ENCODE peak calls at places on chromosomes 11 and 22, in six cellular contexts. E, X, R, L, H and O are unnamed samples.

GRCh38 chr22:44396021-44396726 is 83.4 kb upstream of the SHISAL1 start:
- DNase-seq in R (no peak), H (no peak), E (no peak), X (no peak), L (peak), O (no peak)

GRCh38 chr11:3971756-3972404 is 116.4 kb downstream of the STIM1 start:
- DNase-seq in L (no peak), R (peak), H (peak), X (no peak), E (no peak), O (no peak)

GRCh38 chr11:74121804-74122203 is 49.0 kb downstream of the C2CD3 start:
- DNase-seq in L (no peak), H (no peak), X (no peak), E (no peak), R (no peak), O (no peak)

GRCh38 chr11:73340164-73340563 is 32.1 kb downstream of the ARHGEF17 start:
- DNase-seq in R (no peak), L (no peak), X (no peak), H (no peak), E (no peak), O (no peak)

GRCh38 chr11:76793391-76793811 is 10.2 kb downstream of the TSKU start:
- DNase-seq in H (no peak), R (no peak), L (no peak), X (peak), E (no peak), O (no peak)

GRCh38 chr22:27715078-27715477 is 86.5 kb downstream of the MN1 start:
- DNase-seq in X (no peak), H (no peak), L (no peak), R (no peak), E (peak), O (peak)

GRCh38 chr11:72771507-72771906 is 19.3 kb upstream of the ARAP1 start:
- DNase-seq in R (peak), H (no peak), E (no peak), L (no peak), X (peak), O (no peak)

GRCh38 chr11:92269021-92269420 is 44.4 kb downstream of the FAT3 start:
- DNase-seq in L (no peak), X (peak), E (no peak), R (peak), H (peak), O (no peak)

GRCh38 chr11:129911298-129911697 is 15.9 kb upstream of the NFRKB start:
- DNase-seq in E (no peak), H (peak), X (no peak), L (no peak), R (peak), O (no peak)

GRCh38 chr11:75468534-75469340 is 35.7 kb upstream of the KLHL35 start:
- DNase-seq in E (no peak), R (peak), X (no peak), H (no peak), L (no peak), O (no peak)

GRCh38 chr11:473415-473814 is 23.3 kb downstream of the PTDSS2 start:
- DNase-seq in E (no peak), L (no peak), R (no peak), X (no peak), H (no peak), O (no peak)

GRCh38 chr11:1860108-1860507 is 7.2 kb downstream of the LSP1 start:
- DNase-seq in L (no peak), H (no peak), R (no peak), X (no peak), E (no peak), O (no peak)

GRCh38 chr11:94315664-94316063 is 11.3 kb downstream of the IZUMO1R start:
- DNase-seq in R (peak), H (peak), X (peak), L (no peak), E (no peak), O (no peak)

GRCh38 chr11:73227571-73228211 is 9.6 kb downstream of the P2RY2 start:
- DNase-seq in L (peak), H (peak), R (no peak), X (peak), E (no peak), O (no peak)

GRCh38 chr11:100808904-100809491 is 121.9 kb downstream of the ARHGAP42 start:
- DNase-seq in L (no peak), H (peak), X (peak), R (peak), E (no peak), O (no peak)

GRCh38 chr11:116420770-116421528 is 351.8 kb downstream of the BUD13 start:
- DNase-seq in L (no peak), R (no peak), X (peak), H (peak), E (no peak), O (no peak)

GRCh38 chr22:37897805-37898204 is 8.3 kb upstream of the MICALL1 start:
- DNase-seq in E (no peak), X (no peak), H (no peak), R (no peak), L (no peak), O (no peak)

GRCh38 chr11:78325274-78325781 is 92.3 kb downstream of the GAB2 start:
- DNase-seq in X (no peak), R (no peak), H (no peak), L (no peak), E (no peak), O (no peak)

DNA sequence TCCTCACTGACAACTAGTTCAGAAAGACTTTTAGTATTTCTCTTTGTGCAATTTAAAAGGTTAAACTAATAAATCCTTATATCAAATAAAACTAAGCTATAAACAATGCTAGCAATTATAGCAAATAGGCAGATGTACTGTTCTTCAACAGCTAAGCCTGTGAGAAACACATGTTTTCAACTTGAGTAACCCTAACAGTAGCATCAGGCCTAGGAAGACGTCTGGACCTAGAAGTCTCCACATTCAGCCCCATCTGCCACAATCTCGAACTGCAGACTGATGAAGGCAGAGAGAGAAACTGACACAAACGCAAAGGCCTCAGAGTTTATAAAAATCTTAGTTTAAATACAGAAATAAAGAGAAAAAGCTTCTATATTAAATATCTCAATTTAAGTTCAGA is 2.5 kb downstream of the ST13 start:
- DNase-seq in L (no peak), E (no peak), H (no peak), R (no peak), X (no peak), O (no peak)
- H3K27ac ChIP-seq in L (no peak), E (peak), H (no peak), R (no peak), X (peak), O (no peak)

GRCh38 chr11:114237321-114238280 is 58.6 kb upstream of the NNMT start:
- DNase-seq in H (peak), X (no peak), E (no peak), R (peak), L (no peak), O (no peak)

GRCh38 chr11:114233755-114234154 is 62.4 kb upstream of the NNMT start:
- DNase-seq in H (no peak), X (peak), E (no peak), L (no peak), R (peak), O (no peak)

GRCh38 chr11:114239632-114240224 is 56.5 kb upstream of the NNMT start:
- DNase-seq in X (no peak), H (no peak), L (no peak), E (no peak), R (no peak), O (no peak)

GRCh38 chr11:114232400-114233070 is 63.7 kb upstream of the NNMT start:
- DNase-seq in X (no peak), L (no peak), E (no peak), R (no peak), H (no peak), O (no peak)

GRCh38 chr11:114236829-114237228 is 59.4 kb upstream of the NNMT start:
- DNase-seq in R (no peak), E (no peak), L (no peak), X (no peak), H (no peak), O (no peak)
- H3K27ac ChIP-seq in R (no peak), E (peak), L (no peak), X (no peak), H (no peak), O (no peak)

DNA sequence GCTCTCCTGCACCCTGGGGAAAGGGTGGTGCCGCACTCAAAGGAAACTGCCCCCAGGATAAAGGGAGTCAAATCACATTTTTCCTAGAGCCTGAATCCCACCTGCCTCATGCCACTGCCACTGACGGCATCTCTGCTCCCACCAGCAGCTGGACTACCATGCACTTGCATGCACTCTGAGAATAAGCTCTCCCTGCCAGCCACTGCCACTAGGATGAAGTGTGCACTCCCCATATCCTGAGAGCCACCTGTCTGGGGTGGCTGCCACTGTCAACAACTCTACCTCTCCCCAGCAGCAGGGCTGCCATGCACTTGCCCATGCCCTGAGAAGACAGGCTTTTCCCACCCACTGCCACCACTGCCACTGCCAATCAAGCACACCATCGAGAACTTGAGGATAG is 31.6 kb downstream of the MRGPRX4 start:
- DNase-seq in R (no peak), X (no peak), H (no peak), L (no peak), E (no peak), O (no peak)
- H3K27ac ChIP-seq in R (no peak), X (no peak), H (no peak), L (no peak), E (no peak), O (no peak)

DNA sequence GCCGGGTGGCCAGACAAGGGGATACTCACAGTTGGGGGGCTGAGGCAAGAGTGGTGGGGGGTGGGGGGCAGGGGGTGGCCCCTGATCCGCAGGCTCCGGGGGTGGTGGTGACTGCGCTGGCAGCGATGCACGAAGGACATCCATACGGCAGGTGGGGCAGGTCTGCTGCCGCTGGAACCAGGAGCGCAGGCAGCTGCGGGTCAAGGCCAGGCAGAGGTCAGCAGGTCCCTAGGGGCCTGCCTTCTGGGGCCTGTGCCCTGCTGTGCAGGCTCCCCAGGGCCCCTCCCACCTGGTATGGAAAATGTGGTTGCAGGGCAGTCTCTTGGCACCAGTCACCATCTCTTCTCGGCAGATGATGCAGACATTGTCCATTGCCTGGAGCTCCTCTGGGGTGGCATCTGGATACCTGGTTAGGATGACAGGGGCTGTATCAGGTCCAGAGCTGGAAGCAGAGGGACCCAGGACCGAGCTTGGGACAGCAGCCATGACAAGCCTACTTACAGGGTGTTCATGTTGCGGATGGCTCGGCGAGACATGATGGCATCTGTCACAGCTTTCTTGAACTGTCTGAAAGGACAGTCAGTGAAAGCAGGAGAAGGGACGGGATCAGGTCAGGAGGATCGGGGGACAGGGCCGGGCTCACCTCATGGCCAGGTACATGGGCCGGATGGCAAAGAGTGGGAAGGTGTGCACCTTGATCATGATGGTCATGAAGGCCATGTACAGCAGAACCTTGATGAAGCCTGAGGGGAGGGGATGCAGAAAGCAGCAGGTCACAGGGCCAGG is 3.5 kb downstream of the SYVN1 start:
- DNase-seq in X (no peak), H (no peak), E (no peak), R (no peak), L (no peak), O (no peak)
- H3K27ac ChIP-seq in X (no peak), H (no peak), E (no peak), R (no peak), L (no peak), O (no peak)

GRCh38 chr22:36449776-36450175 is 31.7 kb downstream of the TXN2 start:
- DNase-seq in L (no peak), X (peak), H (no peak), R (no peak), E (no peak), O (no peak)

GRCh38 chr22:36453266-36453607 is 28.2 kb downstream of the TXN2 start:
- DNase-seq in X (no peak), E (no peak), R (no peak), L (no peak), H (peak), O (no peak)

GRCh38 chr22:36454916-36455570 is 26.4 kb downstream of the TXN2 start:
- DNase-seq in L (peak), E (peak), X (peak), R (peak), H (peak), O (peak)

GRCh38 chr22:36453855-36454378 is 27.5 kb downstream of the TXN2 start:
- DNase-seq in H (no peak), R (no peak), X (no peak), L (no peak), E (no peak), O (no peak)

DNA sequence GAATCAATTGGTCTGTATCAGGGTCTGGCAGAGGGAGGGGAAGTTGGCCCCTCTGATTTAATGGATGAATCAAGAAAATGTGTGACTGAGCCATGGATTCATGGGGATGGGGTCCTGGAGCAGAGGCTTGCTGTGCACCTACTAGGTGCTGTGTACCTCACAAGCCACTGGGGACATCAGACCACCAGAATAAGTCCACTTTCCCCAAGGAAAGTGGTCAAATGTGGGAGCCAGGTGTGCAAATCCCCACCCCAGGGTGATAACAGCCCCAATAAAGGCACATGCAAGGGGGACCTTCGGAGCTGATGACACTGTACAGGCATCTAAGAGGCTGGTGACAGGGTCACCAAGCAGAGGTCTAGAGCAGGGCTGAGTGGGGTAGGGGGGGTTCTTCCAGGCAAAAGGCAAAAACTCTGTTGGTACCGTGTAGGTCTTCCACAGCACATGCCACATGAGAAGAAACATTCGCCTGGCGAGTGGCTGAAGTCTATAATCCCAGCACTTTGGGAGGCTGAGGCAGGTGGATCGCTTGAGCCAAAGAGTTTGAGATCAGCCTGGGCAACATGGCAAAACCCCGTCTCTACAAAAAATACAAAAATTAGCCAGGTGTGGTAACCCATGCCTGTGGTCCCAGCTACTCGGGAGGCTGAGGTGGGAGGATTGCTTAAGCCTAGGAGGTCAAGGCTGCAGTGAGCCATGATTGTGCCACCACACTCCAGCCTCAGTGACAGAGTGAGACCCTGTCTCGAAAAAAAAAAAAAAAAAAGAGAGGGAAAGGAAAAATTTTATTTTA is 28.8 kb downstream of the TXN2 start:
- DNase-seq in R (no peak), L (no peak), X (peak), E (no peak), H (no peak), O (no peak)
- H3K27ac ChIP-seq in R (no peak), L (peak), X (peak), E (peak), H (peak), O (peak)

GRCh38 chr11:32830413-32830738 is 649 bp downstream of the PRRG4 start:
- DNase-seq in E (no peak), L (peak), R (no peak), H (peak), X (peak), O (no peak)
- H3K27ac ChIP-seq in E (no peak), L (peak), R (no peak), H (peak), X (peak), O (no peak)

GRCh38 chr11:8288166-8288772 is 24.6 kb upstream of the LMO1 start:
- DNase-seq in R (no peak), H (peak), E (no peak), X (no peak), L (no peak), O (no peak)

GRCh38 chr11:8289426-8290047 is 25.9 kb upstream of the LMO1 start:
- DNase-seq in R (no peak), H (no peak), E (no peak), X (no peak), L (no peak), O (no peak)

GRCh38 chr11:8291421-8292350 is 28.0 kb upstream of the LMO1 start:
- DNase-seq in L (no peak), H (no peak), X (no peak), E (no peak), R (no peak), O (no peak)

GRCh38 chr11:8288824-8289223 is 25.1 kb upstream of the LMO1 start:
- DNase-seq in H (no peak), E (no peak), L (no peak), R (no peak), X (no peak), O (no peak)

GRCh38 chr11:8290122-8290810 is 26.6 kb upstream of the LMO1 start:
- DNase-seq in H (no peak), E (no peak), L (no peak), R (no peak), X (no peak), O (no peak)
- H3K27ac ChIP-seq in H (no peak), E (no peak), L (no peak), R (no peak), X (no peak), O (no peak)

DNA sequence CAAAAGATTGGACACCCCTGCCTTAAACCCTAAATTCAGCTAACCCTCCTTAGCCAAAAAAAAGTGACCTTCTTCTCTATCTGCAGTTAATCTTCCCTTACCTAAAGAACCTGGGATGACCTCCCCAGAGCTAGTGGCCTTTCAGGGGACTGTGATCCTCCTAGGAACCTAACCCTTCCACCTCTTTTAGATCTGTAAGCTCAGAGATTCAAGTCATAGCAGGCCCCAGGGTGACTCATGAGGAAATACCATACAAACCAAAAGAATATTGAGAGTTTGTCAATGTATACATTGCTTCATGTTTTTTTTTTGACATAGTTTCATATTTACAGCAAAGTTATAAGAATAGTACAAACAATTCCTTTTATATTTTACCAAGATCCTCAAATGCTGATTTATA is 38.3 kb upstream of the CXCR5 start:
- DNase-seq in X (peak), H (peak), L (no peak), E (no peak), R (peak), O (no peak)
- H3K27ac ChIP-seq in X (peak), H (no peak), L (no peak), E (no peak), R (peak), O (no peak)

GRCh38 chr11:37503411-37504065 is 905.5 kb upstream of the RAG2 start:
- DNase-seq in R (no peak), E (no peak), L (no peak), X (no peak), H (peak), O (no peak)

GRCh38 chr11:37505406-37505805 is 907.4 kb upstream of the RAG2 start:
- DNase-seq in R (no peak), E (no peak), L (no peak), H (peak), X (no peak), O (no peak)

GRCh38 chr11:37504925-37505324 is 906.9 kb upstream of the RAG2 start:
- DNase-seq in R (peak), E (no peak), H (peak), L (no peak), X (peak), O (no peak)

GRCh38 chr11:37502202-37502601 is 904.2 kb upstream of the RAG2 start:
- DNase-seq in X (no peak), E (no peak), R (peak), H (no peak), L (no peak), O (no peak)

GRCh38 chr11:37504066-37504611 is 906.1 kb upstream of the RAG2 start:
- DNase-seq in L (no peak), E (no peak), H (peak), R (peak), X (peak), O (no peak)
- H3K27ac ChIP-seq in L (peak), E (no peak), H (peak), R (peak), X (peak), O (no peak)

DNA sequence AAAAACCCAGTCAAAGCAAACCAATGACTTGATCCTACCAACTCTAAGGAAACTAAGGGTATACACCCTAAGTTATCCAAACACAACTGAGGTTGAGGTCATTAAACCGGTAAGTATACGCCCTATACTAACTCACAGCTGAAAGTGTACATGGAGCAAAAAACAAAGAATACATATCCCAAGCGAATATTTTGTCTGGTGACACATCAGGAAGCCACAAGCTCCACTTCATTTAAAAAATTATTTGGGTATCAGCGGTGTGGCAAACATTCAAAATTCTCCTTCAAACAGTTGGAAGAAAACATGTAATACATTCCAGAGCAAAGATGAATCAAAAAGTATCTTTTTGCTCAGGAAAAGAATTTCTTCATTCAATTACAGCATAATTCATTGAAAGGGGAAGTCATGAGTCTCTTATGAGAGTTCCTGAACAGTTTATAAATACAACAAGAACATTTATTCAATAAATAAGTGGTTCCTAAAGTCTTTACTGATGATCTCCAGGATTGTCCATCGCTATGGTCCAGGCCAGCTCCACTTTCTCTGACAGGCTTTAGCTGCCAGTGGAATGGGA is 4.5 kb upstream of the JAML start:
- DNase-seq in E (no peak), L (no peak), H (peak), X (no peak), R (no peak), O (no peak)
- H3K27ac ChIP-seq in E (no peak), L (no peak), H (no peak), X (no peak), R (no peak), O (no peak)